ENCODE peak calls at places on chromosomes 7 and 10, in five cellular contexts. One of them, this sample, is unnamed.

GRCh38 chr7:96052860-96053452 is 268.9 kb downstream of the SLC25A13 start:
- DNase-seq in spleen: no peak
- DNase-seq in HL-60: no peak
- DNase-seq in Panc1: no peak
- DNase-seq in GM12891: no peak
- DNase-seq in this sample: no peak

GRCh38 chr10:84600947-84601346 is 272.6 kb downstream of the CCSER2 start:
- DNase-seq in HL-60: no peak
- DNase-seq in spleen: no peak
- DNase-seq in Panc1: no peak
- DNase-seq in GM12891: no peak
- DNase-seq in this sample: no peak

GRCh38 chr10:36779238-36779846 is 346.1 kb upstream of the ANKRD30A start:
- DNase-seq in Panc1: peak
- DNase-seq in GM12891: no peak
- DNase-seq in HL-60: peak
- DNase-seq in spleen: no peak
- DNase-seq in this sample: no peak

GRCh38 chr10:17981766-17982380 is 30.2 kb downstream of the SLC39A12 start:
- DNase-seq in Panc1: no peak
- DNase-seq in HL-60: no peak
- DNase-seq in spleen: no peak
- DNase-seq in GM12891: no peak
- DNase-seq in this sample: no peak

GRCh38 chr7:22447759-22448158 is 52.2 kb downstream of the STEAP1B start:
- DNase-seq in spleen: no peak
- DNase-seq in Panc1: no peak
- DNase-seq in GM12891: no peak
- DNase-seq in HL-60: no peak
- DNase-seq in this sample: no peak

GRCh38 chr7:134795231-134795630 is 15.8 kb downstream of the CALD1 start:
- DNase-seq in HL-60: no peak
- DNase-seq in GM12891: no peak
- DNase-seq in Panc1: no peak
- DNase-seq in spleen: no peak
- DNase-seq in this sample: no peak

GRCh38 chr7:20438248-20438647 is 107.5 kb downstream of the ITGB8 start:
- DNase-seq in spleen: no peak
- DNase-seq in Panc1: no peak
- DNase-seq in GM12891: no peak
- DNase-seq in HL-60: no peak
- DNase-seq in this sample: no peak

GRCh38 chr7:22934473-22935065 is 79.4 kb downstream of the HYCC1 start:
- DNase-seq in Panc1: no peak
- DNase-seq in HL-60: no peak
- DNase-seq in spleen: no peak
- DNase-seq in GM12891: no peak
- DNase-seq in this sample: no peak

GRCh38 chr10:89532476-89532875 is 2.9 kb downstream of the SLC16A12 start:
- DNase-seq in Panc1: no peak
- DNase-seq in HL-60: no peak
- DNase-seq in spleen: no peak
- DNase-seq in GM12891: no peak
- DNase-seq in this sample: no peak

GRCh38 chr10:79391231-79392019 is 44.2 kb downstream of the PPIF start:
- DNase-seq in spleen: peak
- DNase-seq in HL-60: no peak
- DNase-seq in Panc1: no peak
- DNase-seq in GM12891: no peak
- DNase-seq in this sample: peak

GRCh38 chr7:98810166-98810802 is 59.5 kb downstream of the TMEM130 start:
- DNase-seq in HL-60: no peak
- DNase-seq in Panc1: no peak
- DNase-seq in spleen: no peak
- DNase-seq in GM12891: no peak
- DNase-seq in this sample: no peak

GRCh38 chr10:80273523-80274170 is 15.8 kb downstream of the MAT1A start:
- DNase-seq in Panc1: no peak
- DNase-seq in HL-60: no peak
- DNase-seq in GM12891: no peak
- DNase-seq in spleen: no peak
- DNase-seq in this sample: peak

GRCh38 chr7:150451097-150451793 is 815 bp downstream of the GIMAP8 start:
- DNase-seq in HL-60: no peak
- DNase-seq in Panc1: no peak
- DNase-seq in GM12891: peak
- DNase-seq in spleen: peak
- DNase-seq in this sample: no peak

GRCh38 chr10:95513941-95514392 is 47.2 kb downstream of the SORBS1 start:
- DNase-seq in spleen: no peak
- DNase-seq in HL-60: no peak
- DNase-seq in GM12891: no peak
- DNase-seq in Panc1: no peak
- DNase-seq in this sample: peak

GRCh38 chr10:62961951-62962523 is 145.9 kb upstream of the EGR2 start:
- DNase-seq in HL-60: no peak
- DNase-seq in spleen: no peak
- DNase-seq in GM12891: no peak
- DNase-seq in Panc1: no peak
- DNase-seq in this sample: no peak

GRCh38 chr7:30543815-30544525 is 39.3 kb upstream of the GGCT start:
- DNase-seq in spleen: no peak
- DNase-seq in GM12891: no peak
- DNase-seq in Panc1: no peak
- DNase-seq in HL-60: no peak
- DNase-seq in this sample: no peak

GRCh38 chr10:118629211-118629610 is 33.8 kb upstream of the PRLHR start:
- DNase-seq in spleen: no peak
- DNase-seq in Panc1: no peak
- DNase-seq in HL-60: no peak
- DNase-seq in GM12891: no peak
- DNase-seq in this sample: no peak

GRCh38 chr10:104262055-104262454 is 6.9 kb upstream of the GSTO2 start:
- DNase-seq in GM12891: no peak
- DNase-seq in HL-60: no peak
- DNase-seq in spleen: no peak
- DNase-seq in Panc1: no peak
- DNase-seq in this sample: no peak

GRCh38 chr7:42456756-42457276 is 219.8 kb upstream of the GLI3 start:
- DNase-seq in Panc1: no peak
- DNase-seq in HL-60: no peak
- DNase-seq in spleen: no peak
- DNase-seq in GM12891: no peak
- DNase-seq in this sample: no peak

GRCh38 chr7:42449431-42449830 is 212.4 kb upstream of the GLI3 start:
- DNase-seq in GM12891: no peak
- DNase-seq in Panc1: no peak
- DNase-seq in spleen: no peak
- DNase-seq in HL-60: no peak
- DNase-seq in this sample: no peak

GRCh38 chr7:42457663-42458062 is 220.7 kb upstream of the GLI3 start:
- DNase-seq in GM12891: no peak
- DNase-seq in Panc1: no peak
- DNase-seq in HL-60: no peak
- DNase-seq in spleen: no peak
- DNase-seq in this sample: no peak

GRCh38 chr7:42456267-42456666 is 219.3 kb upstream of the GLI3 start:
- DNase-seq in HL-60: no peak
- DNase-seq in spleen: no peak
- DNase-seq in GM12891: no peak
- DNase-seq in Panc1: no peak
- DNase-seq in this sample: no peak

GRCh38 chr7:42454006-42454405 is 217.0 kb upstream of the GLI3 start:
- DNase-seq in spleen: no peak
- DNase-seq in HL-60: no peak
- DNase-seq in Panc1: no peak
- DNase-seq in GM12891: no peak
- DNase-seq in this sample: no peak
- TF ChIP-seq POLR2AphosphoS5 in spleen: no peak
- TF ChIP-seq POLR2AphosphoS5 in HL-60: no peak
- TF ChIP-seq POLR2AphosphoS5 in Panc1: no peak
- TF ChIP-seq POLR2AphosphoS5 in GM12891: no peak
- TF ChIP-seq POLR2AphosphoS5 in this sample: no peak

GRCh38 chr10:73875139-73875475 is 752 bp upstream of the CAMK2G start:
- DNase-seq in spleen: no peak
- DNase-seq in Panc1: no peak
- DNase-seq in HL-60: no peak
- DNase-seq in GM12891: no peak
- DNase-seq in this sample: no peak

GRCh38 chr10:73871915-73872710 is 2.2 kb downstream of the CAMK2G start:
- DNase-seq in HL-60: no peak
- DNase-seq in Panc1: no peak
- DNase-seq in spleen: no peak
- DNase-seq in GM12891: no peak
- DNase-seq in this sample: no peak

GRCh38 chr10:73873163-73873842 is 1.1 kb downstream of the CAMK2G start:
- DNase-seq in HL-60: no peak
- DNase-seq in spleen: no peak
- DNase-seq in GM12891: no peak
- DNase-seq in Panc1: no peak
- DNase-seq in this sample: no peak

GRCh38 chr10:73874267-73875138 is at the start of gene CAMK2G:
- DNase-seq in HL-60: peak
- DNase-seq in spleen: peak
- DNase-seq in Panc1: no peak
- DNase-seq in GM12891: peak
- DNase-seq in this sample: peak

DNA sequence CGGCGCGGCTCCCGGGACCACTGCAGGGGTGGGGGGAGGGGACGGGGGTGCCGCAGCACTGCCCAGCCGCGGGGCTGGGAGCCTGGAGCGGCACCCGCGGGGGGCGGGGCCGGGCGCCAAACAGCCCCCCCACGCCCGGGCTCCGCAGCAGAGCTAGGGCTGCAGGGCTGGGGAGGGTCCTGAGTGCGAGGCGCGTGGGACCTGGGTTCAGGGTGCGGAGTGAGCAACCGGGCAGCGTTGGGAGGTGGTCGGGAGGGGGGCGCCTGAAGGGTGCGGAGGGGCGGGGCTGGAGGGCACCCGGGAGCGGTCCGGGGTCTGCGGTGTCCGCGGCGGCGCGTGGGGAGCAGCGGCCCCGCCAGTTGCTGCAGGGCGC is 526 bp downstream of the CAMK2G start:
- DNase-seq in spleen: no peak
- DNase-seq in Panc1: no peak
- DNase-seq in HL-60: no peak
- DNase-seq in GM12891: no peak
- DNase-seq in this sample: no peak
- TF ChIP-seq POLR2AphosphoS5 in spleen: no peak
- TF ChIP-seq POLR2AphosphoS5 in Panc1: no peak
- TF ChIP-seq POLR2AphosphoS5 in HL-60: no peak
- TF ChIP-seq POLR2AphosphoS5 in GM12891: no peak
- TF ChIP-seq POLR2AphosphoS5 in this sample: no peak

GRCh38 chr7:157595086-157595855 is 258.5 kb downstream of the DNAJB6 start:
- DNase-seq in spleen: peak
- DNase-seq in HL-60: no peak
- DNase-seq in GM12891: no peak
- DNase-seq in Panc1: no peak
- DNase-seq in this sample: no peak
- TF ChIP-seq POLR2AphosphoS5 in spleen: no peak
- TF ChIP-seq POLR2AphosphoS5 in HL-60: no peak
- TF ChIP-seq POLR2AphosphoS5 in GM12891: no peak
- TF ChIP-seq POLR2AphosphoS5 in Panc1: no peak
- TF ChIP-seq POLR2AphosphoS5 in this sample: no peak

DNA sequence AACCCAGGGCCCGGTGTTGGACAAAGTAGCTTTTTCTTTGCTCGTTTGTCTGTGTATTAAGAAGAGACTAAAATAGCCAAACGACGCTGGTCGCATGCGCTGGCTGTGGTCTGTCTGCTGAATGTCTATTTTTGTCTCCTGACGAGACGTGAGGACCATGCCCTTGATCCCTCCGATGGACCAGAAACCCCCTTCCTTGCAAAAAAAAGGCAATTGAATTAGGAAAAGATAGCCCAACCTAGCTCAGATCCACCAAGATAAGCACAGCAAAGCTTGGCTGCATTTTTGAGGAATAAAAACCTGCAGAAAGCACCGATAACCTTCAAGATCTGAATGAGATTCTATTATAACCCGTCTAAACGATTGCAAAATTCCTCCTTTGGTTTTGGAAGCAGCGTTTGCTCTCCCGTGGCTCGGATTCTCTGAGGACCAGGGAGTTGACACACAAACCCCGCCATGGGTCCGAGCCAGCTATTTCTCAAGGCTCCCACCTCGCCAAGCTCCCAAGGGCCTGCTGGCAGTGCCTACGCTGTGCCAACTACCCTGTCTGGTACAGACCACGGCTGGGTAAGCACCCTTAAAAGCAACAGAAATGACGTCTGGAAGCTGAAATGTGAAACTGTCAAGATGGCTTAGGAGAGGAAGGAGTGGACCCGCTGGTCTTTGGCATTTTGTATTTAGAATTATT is 17.7 kb upstream of the TTYH3 start:
- DNase-seq in spleen: no peak
- DNase-seq in HL-60: no peak
- DNase-seq in Panc1: no peak
- DNase-seq in GM12891: no peak
- DNase-seq in this sample: no peak
- TF ChIP-seq POLR2AphosphoS5 in spleen: peak
- TF ChIP-seq POLR2AphosphoS5 in HL-60: no peak
- TF ChIP-seq POLR2AphosphoS5 in Panc1: no peak
- TF ChIP-seq POLR2AphosphoS5 in GM12891: no peak
- TF ChIP-seq POLR2AphosphoS5 in this sample: peak

GRCh38 chr7:102286237-102287081 is at the start of gene SH2B2:
- DNase-seq in HL-60: no peak
- DNase-seq in GM12891: peak
- DNase-seq in spleen: peak
- DNase-seq in Panc1: no peak
- DNase-seq in this sample: peak
- TF ChIP-seq POLR2AphosphoS5 in HL-60: no peak
- TF ChIP-seq POLR2AphosphoS5 in GM12891: no peak
- TF ChIP-seq POLR2AphosphoS5 in spleen: peak
- TF ChIP-seq POLR2AphosphoS5 in Panc1: no peak
- TF ChIP-seq POLR2AphosphoS5 in this sample: no peak

GRCh38 chr10:132302421-132302820 is 5.3 kb downstream of the STK32C start:
- DNase-seq in Panc1: no peak
- DNase-seq in spleen: no peak
- DNase-seq in HL-60: no peak
- DNase-seq in GM12891: no peak
- DNase-seq in this sample: no peak
- TF ChIP-seq POLR2AphosphoS5 in Panc1: no peak
- TF ChIP-seq POLR2AphosphoS5 in spleen: no peak
- TF ChIP-seq POLR2AphosphoS5 in HL-60: no peak
- TF ChIP-seq POLR2AphosphoS5 in GM12891: no peak
- TF ChIP-seq POLR2AphosphoS5 in this sample: no peak

GRCh38 chr10:628386-629045 is 61.0 kb downstream of the DIP2C start:
- DNase-seq in spleen: peak
- DNase-seq in HL-60: no peak
- DNase-seq in GM12891: no peak
- DNase-seq in Panc1: no peak
- DNase-seq in this sample: no peak
- TF ChIP-seq POLR2AphosphoS5 in spleen: peak
- TF ChIP-seq POLR2AphosphoS5 in HL-60: no peak
- TF ChIP-seq POLR2AphosphoS5 in GM12891: no peak
- TF ChIP-seq POLR2AphosphoS5 in Panc1: no peak
- TF ChIP-seq POLR2AphosphoS5 in this sample: no peak

GRCh38 chr7:39127058-39127457 is 149.3 kb downstream of the POU6F2 start:
- DNase-seq in Panc1: no peak
- DNase-seq in spleen: no peak
- DNase-seq in HL-60: no peak
- DNase-seq in GM12891: no peak
- DNase-seq in this sample: no peak
- TF ChIP-seq POLR2AphosphoS5 in Panc1: no peak
- TF ChIP-seq POLR2AphosphoS5 in spleen: no peak
- TF ChIP-seq POLR2AphosphoS5 in HL-60: no peak
- TF ChIP-seq POLR2AphosphoS5 in GM12891: no peak
- TF ChIP-seq POLR2AphosphoS5 in this sample: no peak

GRCh38 chr7:137978464-137979237 is 23.2 kb downstream of the CREB3L2 start:
- DNase-seq in spleen: no peak
- DNase-seq in HL-60: no peak
- DNase-seq in GM12891: no peak
- DNase-seq in Panc1: peak
- DNase-seq in this sample: no peak
- TF ChIP-seq POLR2AphosphoS5 in spleen: peak
- TF ChIP-seq POLR2AphosphoS5 in HL-60: no peak
- TF ChIP-seq POLR2AphosphoS5 in GM12891: no peak
- TF ChIP-seq POLR2AphosphoS5 in Panc1: no peak
- TF ChIP-seq POLR2AphosphoS5 in this sample: peak